ENCODE peak calls at places on chromosomes 5 and 9, in seven cellular contexts. One of them, this sample, is unnamed.

GRCh38 chr9:137583957-137584356 is 5.2 kb upstream of the DPH7 start:
- DNase-seq in globus pallidus: no peak
- DNase-seq in GM12878: no peak
- DNase-seq in PC-9: no peak
- DNase-seq in adrenal gland: no peak
- DNase-seq in NCI-H1436: no peak
- DNase-seq in anterior cingulate cortex: no peak
- DNase-seq in this sample: no peak

GRCh38 chr5:16725575-16725974 is 108.8 kb upstream of the RETREG1 start:
- DNase-seq in globus pallidus: no peak
- DNase-seq in GM12878: no peak
- DNase-seq in PC-9: no peak
- DNase-seq in adrenal gland: no peak
- DNase-seq in NCI-H1436: no peak
- DNase-seq in anterior cingulate cortex: no peak
- DNase-seq in this sample: no peak

GRCh38 chr9:114048533-114049452 is 29.3 kb downstream of the AMBP start:
- DNase-seq in globus pallidus: no peak
- DNase-seq in GM12878: no peak
- DNase-seq in PC-9: no peak
- DNase-seq in adrenal gland: no peak
- DNase-seq in NCI-H1436: no peak
- DNase-seq in anterior cingulate cortex: no peak
- DNase-seq in this sample: no peak

GRCh38 chr5:150641826-150642566 is 1.5 kb downstream of the SYNPO start:
- DNase-seq in globus pallidus: no peak
- DNase-seq in GM12878: no peak
- DNase-seq in PC-9: no peak
- DNase-seq in adrenal gland: no peak
- DNase-seq in NCI-H1436: no peak
- DNase-seq in anterior cingulate cortex: no peak
- DNase-seq in this sample: no peak

GRCh38 chr9:79471577-79472543 is 99.9 kb upstream of the TLE4 start:
- DNase-seq in globus pallidus: peak
- DNase-seq in GM12878: no peak
- DNase-seq in PC-9: no peak
- DNase-seq in adrenal gland: peak
- DNase-seq in NCI-H1436: no peak
- DNase-seq in anterior cingulate cortex: peak
- DNase-seq in this sample: peak

GRCh38 chr9:20397348-20397747 is 225.0 kb downstream of the MLLT3 start:
- DNase-seq in globus pallidus: no peak
- DNase-seq in GM12878: no peak
- DNase-seq in PC-9: no peak
- DNase-seq in adrenal gland: no peak
- DNase-seq in NCI-H1436: no peak
- DNase-seq in anterior cingulate cortex: no peak
- DNase-seq in this sample: no peak

GRCh38 chr5:2024986-2025721 is 142.4 kb upstream of the IRX4 start:
- DNase-seq in globus pallidus: no peak
- DNase-seq in GM12878: no peak
- DNase-seq in PC-9: no peak
- DNase-seq in adrenal gland: no peak
- DNase-seq in NCI-H1436: no peak
- DNase-seq in anterior cingulate cortex: no peak
- DNase-seq in this sample: no peak

GRCh38 chr9:8489845-8490244 is 690.3 kb upstream of the DMAC1 start:
- DNase-seq in globus pallidus: no peak
- DNase-seq in GM12878: no peak
- DNase-seq in PC-9: no peak
- DNase-seq in adrenal gland: no peak
- DNase-seq in NCI-H1436: no peak
- DNase-seq in anterior cingulate cortex: no peak
- DNase-seq in this sample: no peak

GRCh38 chr5:146079695-146080361 is 25.5 kb downstream of the PLAC8L1 start:
- DNase-seq in globus pallidus: no peak
- DNase-seq in GM12878: peak
- DNase-seq in PC-9: no peak
- DNase-seq in adrenal gland: no peak
- DNase-seq in NCI-H1436: no peak
- DNase-seq in anterior cingulate cortex: no peak
- DNase-seq in this sample: no peak

GRCh38 chr5:173699959-173700358 is 83.5 kb upstream of the BOD1 start:
- DNase-seq in globus pallidus: no peak
- DNase-seq in GM12878: no peak
- DNase-seq in PC-9: no peak
- DNase-seq in adrenal gland: no peak
- DNase-seq in NCI-H1436: no peak
- DNase-seq in anterior cingulate cortex: no peak
- DNase-seq in this sample: no peak

GRCh38 chr5:50553560-50553984 is 112.5 kb upstream of the EMB start:
- DNase-seq in globus pallidus: no peak
- DNase-seq in GM12878: no peak
- DNase-seq in PC-9: peak
- DNase-seq in adrenal gland: peak
- DNase-seq in NCI-H1436: no peak
- DNase-seq in anterior cingulate cortex: no peak
- DNase-seq in this sample: no peak